ENCODE peak calls at places on chromosomes 12 and 14, in six cellular contexts. One of them, this sample, is unnamed.

GRCh38 chr14:101843665-101844064 is 82.2 kb downstream of the PPP2R5C start:
- DNase-seq in CD8-positive, alpha-beta memory T cell: peak
- DNase-seq in kidney tubule cell: no peak
- DNase-seq in A549: no peak
- DNase-seq in stimulated activated CD4-positive, alpha-beta T cell treated with anti-CD3 and anti-CD28 coated beads, Interleukin-12 subunit alpha, Interleukin-12 subunit beta, amount 100 ng/mL, for 24 hours: no peak
- DNase-seq in cardiac fibroblast: no peak
- DNase-seq in this sample: peak

GRCh38 chr14:103127356-103127755 is 4.1 kb downstream of the TNFAIP2 start:
- DNase-seq in stimulated activated CD4-positive, alpha-beta T cell treated with anti-CD3 and anti-CD28 coated beads, Interleukin-12 subunit alpha, Interleukin-12 subunit beta, amount 100 ng/mL, for 24 hours: no peak
- DNase-seq in kidney tubule cell: no peak
- DNase-seq in cardiac fibroblast: no peak
- DNase-seq in CD8-positive, alpha-beta memory T cell: no peak
- DNase-seq in A549: no peak
- DNase-seq in this sample: no peak

GRCh38 chr14:89086060-89086382 is 261.6 kb downstream of the TTC8 start:
- DNase-seq in A549: no peak
- DNase-seq in kidney tubule cell: no peak
- DNase-seq in stimulated activated CD4-positive, alpha-beta T cell treated with anti-CD3 and anti-CD28 coated beads, Interleukin-12 subunit alpha, Interleukin-12 subunit beta, amount 100 ng/mL, for 24 hours: no peak
- DNase-seq in CD8-positive, alpha-beta memory T cell: no peak
- DNase-seq in cardiac fibroblast: no peak
- DNase-seq in this sample: no peak

GRCh38 chr12:96368233-96368632 is 32.0 kb downstream of the CDK17 start:
- DNase-seq in CD8-positive, alpha-beta memory T cell: no peak
- DNase-seq in A549: no peak
- DNase-seq in cardiac fibroblast: peak
- DNase-seq in stimulated activated CD4-positive, alpha-beta T cell treated with anti-CD3 and anti-CD28 coated beads, Interleukin-12 subunit alpha, Interleukin-12 subunit beta, amount 100 ng/mL, for 24 hours: no peak
- DNase-seq in kidney tubule cell: no peak
- DNase-seq in this sample: no peak

GRCh38 chr12:68480526-68480925 is 130.2 kb upstream of the RAP1B start:
- DNase-seq in A549: no peak
- DNase-seq in cardiac fibroblast: no peak
- DNase-seq in kidney tubule cell: no peak
- DNase-seq in CD8-positive, alpha-beta memory T cell: no peak
- DNase-seq in stimulated activated CD4-positive, alpha-beta T cell treated with anti-CD3 and anti-CD28 coated beads, Interleukin-12 subunit alpha, Interleukin-12 subunit beta, amount 100 ng/mL, for 24 hours: no peak
- DNase-seq in this sample: no peak

GRCh38 chr14:73422515-73422914 is 35.8 kb downstream of the NUMB start:
- DNase-seq in A549: no peak
- DNase-seq in CD8-positive, alpha-beta memory T cell: no peak
- DNase-seq in cardiac fibroblast: no peak
- DNase-seq in kidney tubule cell: peak
- DNase-seq in stimulated activated CD4-positive, alpha-beta T cell treated with anti-CD3 and anti-CD28 coated beads, Interleukin-12 subunit alpha, Interleukin-12 subunit beta, amount 100 ng/mL, for 24 hours: no peak
- DNase-seq in this sample: no peak

GRCh38 chr12:90858261-90858660 is 96.7 kb downstream of the CCER1 start:
- DNase-seq in A549: no peak
- DNase-seq in cardiac fibroblast: peak
- DNase-seq in kidney tubule cell: no peak
- DNase-seq in CD8-positive, alpha-beta memory T cell: no peak
- DNase-seq in stimulated activated CD4-positive, alpha-beta T cell treated with anti-CD3 and anti-CD28 coated beads, Interleukin-12 subunit alpha, Interleukin-12 subunit beta, amount 100 ng/mL, for 24 hours: no peak
- DNase-seq in this sample: no peak

GRCh38 chr12:28159688-28160087 is 30.6 kb upstream of the CCDC91 start:
- DNase-seq in A549: no peak
- DNase-seq in stimulated activated CD4-positive, alpha-beta T cell treated with anti-CD3 and anti-CD28 coated beads, Interleukin-12 subunit alpha, Interleukin-12 subunit beta, amount 100 ng/mL, for 24 hours: no peak
- DNase-seq in CD8-positive, alpha-beta memory T cell: no peak
- DNase-seq in kidney tubule cell: no peak
- DNase-seq in cardiac fibroblast: no peak
- DNase-seq in this sample: no peak

GRCh38 chr12:107564946-107565345 is 120.7 kb upstream of the PWP1 start:
- DNase-seq in A549: no peak
- DNase-seq in kidney tubule cell: peak
- DNase-seq in stimulated activated CD4-positive, alpha-beta T cell treated with anti-CD3 and anti-CD28 coated beads, Interleukin-12 subunit alpha, Interleukin-12 subunit beta, amount 100 ng/mL, for 24 hours: no peak
- DNase-seq in cardiac fibroblast: no peak
- DNase-seq in CD8-positive, alpha-beta memory T cell: no peak
- DNase-seq in this sample: no peak

GRCh38 chr12:75390156-75390898 is 562 bp upstream of the GLIPR1L2 start:
- DNase-seq in kidney tubule cell: no peak
- DNase-seq in stimulated activated CD4-positive, alpha-beta T cell treated with anti-CD3 and anti-CD28 coated beads, Interleukin-12 subunit alpha, Interleukin-12 subunit beta, amount 100 ng/mL, for 24 hours: no peak
- DNase-seq in cardiac fibroblast: no peak
- DNase-seq in CD8-positive, alpha-beta memory T cell: no peak
- DNase-seq in A549: no peak
- DNase-seq in this sample: no peak

GRCh38 chr12:16605666-16606116 is 271 bp downstream of the LMO3 start:
- DNase-seq in stimulated activated CD4-positive, alpha-beta T cell treated with anti-CD3 and anti-CD28 coated beads, Interleukin-12 subunit alpha, Interleukin-12 subunit beta, amount 100 ng/mL, for 24 hours: no peak
- DNase-seq in cardiac fibroblast: peak
- DNase-seq in CD8-positive, alpha-beta memory T cell: no peak
- DNase-seq in A549: no peak
- DNase-seq in kidney tubule cell: peak
- DNase-seq in this sample: no peak

GRCh38 chr12:128325646-128326045 is 58.7 kb downstream of the TMEM132C start:
- DNase-seq in kidney tubule cell: no peak
- DNase-seq in stimulated activated CD4-positive, alpha-beta T cell treated with anti-CD3 and anti-CD28 coated beads, Interleukin-12 subunit alpha, Interleukin-12 subunit beta, amount 100 ng/mL, for 24 hours: no peak
- DNase-seq in A549: no peak
- DNase-seq in CD8-positive, alpha-beta memory T cell: no peak
- DNase-seq in cardiac fibroblast: no peak
- DNase-seq in this sample: no peak

GRCh38 chr14:51453869-51454268 is 197.8 kb upstream of the FRMD6 start:
- DNase-seq in cardiac fibroblast: no peak
- DNase-seq in A549: no peak
- DNase-seq in CD8-positive, alpha-beta memory T cell: no peak
- DNase-seq in kidney tubule cell: peak
- DNase-seq in stimulated activated CD4-positive, alpha-beta T cell treated with anti-CD3 and anti-CD28 coated beads, Interleukin-12 subunit alpha, Interleukin-12 subunit beta, amount 100 ng/mL, for 24 hours: no peak
- DNase-seq in this sample: no peak

GRCh38 chr12:44875954-44876553 is at the start of gene NELL2:
- DNase-seq in A549: peak
- DNase-seq in stimulated activated CD4-positive, alpha-beta T cell treated with anti-CD3 and anti-CD28 coated beads, Interleukin-12 subunit alpha, Interleukin-12 subunit beta, amount 100 ng/mL, for 24 hours: peak
- DNase-seq in cardiac fibroblast: peak
- DNase-seq in CD8-positive, alpha-beta memory T cell: peak
- DNase-seq in kidney tubule cell: peak
- DNase-seq in this sample: peak

GRCh38 chr12:12510141-12510540 is 52.5 kb downstream of the DUSP16 start:
- DNase-seq in kidney tubule cell: peak
- DNase-seq in stimulated activated CD4-positive, alpha-beta T cell treated with anti-CD3 and anti-CD28 coated beads, Interleukin-12 subunit alpha, Interleukin-12 subunit beta, amount 100 ng/mL, for 24 hours: no peak
- DNase-seq in A549: no peak
- DNase-seq in cardiac fibroblast: peak
- DNase-seq in CD8-positive, alpha-beta memory T cell: no peak
- DNase-seq in this sample: no peak

GRCh38 chr12:94134226-94134795 is 14.1 kb upstream of the PLXNC1 start:
- DNase-seq in kidney tubule cell: peak
- DNase-seq in stimulated activated CD4-positive, alpha-beta T cell treated with anti-CD3 and anti-CD28 coated beads, Interleukin-12 subunit alpha, Interleukin-12 subunit beta, amount 100 ng/mL, for 24 hours: no peak
- DNase-seq in CD8-positive, alpha-beta memory T cell: peak
- DNase-seq in A549: peak
- DNase-seq in cardiac fibroblast: peak
- DNase-seq in this sample: peak

GRCh38 chr12:95006206-95006605 is 2.7 kb upstream of the NDUFA12 start:
- DNase-seq in A549: no peak
- DNase-seq in kidney tubule cell: no peak
- DNase-seq in stimulated activated CD4-positive, alpha-beta T cell treated with anti-CD3 and anti-CD28 coated beads, Interleukin-12 subunit alpha, Interleukin-12 subunit beta, amount 100 ng/mL, for 24 hours: no peak
- DNase-seq in CD8-positive, alpha-beta memory T cell: no peak
- DNase-seq in cardiac fibroblast: no peak
- DNase-seq in this sample: no peak

GRCh38 chr14:76647699-76648298 is 113.5 kb upstream of the VASH1 start:
- DNase-seq in CD8-positive, alpha-beta memory T cell: peak
- DNase-seq in A549: peak
- DNase-seq in cardiac fibroblast: peak
- DNase-seq in kidney tubule cell: peak
- DNase-seq in stimulated activated CD4-positive, alpha-beta T cell treated with anti-CD3 and anti-CD28 coated beads, Interleukin-12 subunit alpha, Interleukin-12 subunit beta, amount 100 ng/mL, for 24 hours: no peak
- DNase-seq in this sample: peak

GRCh38 chr14:68649461-68650189 is 143.2 kb downstream of the ZFP36L1 start:
- DNase-seq in stimulated activated CD4-positive, alpha-beta T cell treated with anti-CD3 and anti-CD28 coated beads, Interleukin-12 subunit alpha, Interleukin-12 subunit beta, amount 100 ng/mL, for 24 hours: no peak
- DNase-seq in A549: no peak
- DNase-seq in kidney tubule cell: peak
- DNase-seq in cardiac fibroblast: no peak
- DNase-seq in CD8-positive, alpha-beta memory T cell: no peak
- DNase-seq in this sample: no peak

GRCh38 chr12:131020326-131020725 is 66.6 kb downstream of the ADGRD1 start:
- DNase-seq in CD8-positive, alpha-beta memory T cell: no peak
- DNase-seq in stimulated activated CD4-positive, alpha-beta T cell treated with anti-CD3 and anti-CD28 coated beads, Interleukin-12 subunit alpha, Interleukin-12 subunit beta, amount 100 ng/mL, for 24 hours: no peak
- DNase-seq in cardiac fibroblast: no peak
- DNase-seq in kidney tubule cell: no peak
- DNase-seq in A549: no peak
- DNase-seq in this sample: no peak

GRCh38 chr12:52052471-52053186 is 1.4 kb downstream of the NR4A1 start:
- DNase-seq in A549: no peak
- DNase-seq in CD8-positive, alpha-beta memory T cell: peak
- DNase-seq in kidney tubule cell: peak
- DNase-seq in stimulated activated CD4-positive, alpha-beta T cell treated with anti-CD3 and anti-CD28 coated beads, Interleukin-12 subunit alpha, Interleukin-12 subunit beta, amount 100 ng/mL, for 24 hours: no peak
- DNase-seq in cardiac fibroblast: peak
- DNase-seq in this sample: peak

GRCh38 chr14:100557658-100558057 is 29.6 kb downstream of the BEGAIN start:
- DNase-seq in A549: no peak
- DNase-seq in stimulated activated CD4-positive, alpha-beta T cell treated with anti-CD3 and anti-CD28 coated beads, Interleukin-12 subunit alpha, Interleukin-12 subunit beta, amount 100 ng/mL, for 24 hours: no peak
- DNase-seq in CD8-positive, alpha-beta memory T cell: no peak
- DNase-seq in cardiac fibroblast: no peak
- DNase-seq in kidney tubule cell: peak
- DNase-seq in this sample: no peak

GRCh38 chr12:124210991-124211577 is 83.8 kb upstream of the RFLNA start:
- DNase-seq in kidney tubule cell: no peak
- DNase-seq in stimulated activated CD4-positive, alpha-beta T cell treated with anti-CD3 and anti-CD28 coated beads, Interleukin-12 subunit alpha, Interleukin-12 subunit beta, amount 100 ng/mL, for 24 hours: no peak
- DNase-seq in CD8-positive, alpha-beta memory T cell: no peak
- DNase-seq in cardiac fibroblast: no peak
- DNase-seq in A549: no peak
- DNase-seq in this sample: no peak

GRCh38 chr14:29629839-29630238 is 297.8 kb downstream of the PRKD1 start:
- DNase-seq in kidney tubule cell: no peak
- DNase-seq in CD8-positive, alpha-beta memory T cell: no peak
- DNase-seq in stimulated activated CD4-positive, alpha-beta T cell treated with anti-CD3 and anti-CD28 coated beads, Interleukin-12 subunit alpha, Interleukin-12 subunit beta, amount 100 ng/mL, for 24 hours: no peak
- DNase-seq in A549: no peak
- DNase-seq in cardiac fibroblast: peak
- DNase-seq in this sample: no peak

GRCh38 chr12:53985900-53986685 is 1.1 kb downstream of the HOXC10 start:
- DNase-seq in A549: no peak
- DNase-seq in kidney tubule cell: peak
- DNase-seq in cardiac fibroblast: no peak
- DNase-seq in stimulated activated CD4-positive, alpha-beta T cell treated with anti-CD3 and anti-CD28 coated beads, Interleukin-12 subunit alpha, Interleukin-12 subunit beta, amount 100 ng/mL, for 24 hours: no peak
- DNase-seq in CD8-positive, alpha-beta memory T cell: no peak
- DNase-seq in this sample: no peak

GRCh38 chr12:13195244-13195643 is 1.3 kb upstream of the EMP1 start:
- DNase-seq in kidney tubule cell: peak
- DNase-seq in cardiac fibroblast: no peak
- DNase-seq in stimulated activated CD4-positive, alpha-beta T cell treated with anti-CD3 and anti-CD28 coated beads, Interleukin-12 subunit alpha, Interleukin-12 subunit beta, amount 100 ng/mL, for 24 hours: no peak
- DNase-seq in A549: no peak
- DNase-seq in CD8-positive, alpha-beta memory T cell: no peak
- DNase-seq in this sample: no peak

GRCh38 chr14:99230271-99231141 is 41.5 kb downstream of the BCL11B start:
- DNase-seq in stimulated activated CD4-positive, alpha-beta T cell treated with anti-CD3 and anti-CD28 coated beads, Interleukin-12 subunit alpha, Interleukin-12 subunit beta, amount 100 ng/mL, for 24 hours: peak
- DNase-seq in cardiac fibroblast: no peak
- DNase-seq in A549: no peak
- DNase-seq in kidney tubule cell: peak
- DNase-seq in CD8-positive, alpha-beta memory T cell: peak
- DNase-seq in this sample: peak

GRCh38 chr14:53306267-53306721 is 153.2 kb upstream of the DDHD1 start:
- DNase-seq in A549: peak
- DNase-seq in cardiac fibroblast: peak
- DNase-seq in stimulated activated CD4-positive, alpha-beta T cell treated with anti-CD3 and anti-CD28 coated beads, Interleukin-12 subunit alpha, Interleukin-12 subunit beta, amount 100 ng/mL, for 24 hours: peak
- DNase-seq in kidney tubule cell: peak
- DNase-seq in CD8-positive, alpha-beta memory T cell: no peak
- DNase-seq in this sample: peak

GRCh38 chr12:221736-222135 is 7.8 kb upstream of the SLC6A12 start:
- DNase-seq in kidney tubule cell: no peak
- DNase-seq in cardiac fibroblast: no peak
- DNase-seq in stimulated activated CD4-positive, alpha-beta T cell treated with anti-CD3 and anti-CD28 coated beads, Interleukin-12 subunit alpha, Interleukin-12 subunit beta, amount 100 ng/mL, for 24 hours: no peak
- DNase-seq in A549: no peak
- DNase-seq in CD8-positive, alpha-beta memory T cell: no peak
- DNase-seq in this sample: no peak

GRCh38 chr14:59897757-59898383 is 22.1 kb upstream of the LRRC9 start:
- DNase-seq in A549: peak
- DNase-seq in CD8-positive, alpha-beta memory T cell: no peak
- DNase-seq in cardiac fibroblast: peak
- DNase-seq in kidney tubule cell: peak
- DNase-seq in stimulated activated CD4-positive, alpha-beta T cell treated with anti-CD3 and anti-CD28 coated beads, Interleukin-12 subunit alpha, Interleukin-12 subunit beta, amount 100 ng/mL, for 24 hours: no peak
- DNase-seq in this sample: no peak